ENCODE peak calls at places on chromosomes 7 and 10, in ten cellular contexts. A is stimulated activated CD4-positive, alpha-beta T cell treated with anti-CD3 and anti-CD28 coated beads, Interleukin-2, amount 100 ng/mL, for 48 hours; G is lung; Z is CD4-positive, alpha-beta T cell; R is fibroblast of the aortic adventitia; Q is iPS DF 19.7; M is NCI-H748 treated with DMSO at 0.1 percent for 48 hours; B is suprapubic skin; T is IMR-90; E is upper lobe of right lung. J is an unnamed sample.

GRCh38 chr10:11142809-11143208 is 125.1 kb downstream of the CELF2 start:
- DNase-seq in A (no peak), G (no peak), Z (no peak), R (no peak), Q (no peak), M (no peak), B (no peak), T (no peak), E (no peak), J (no peak)

GRCh38 chr7:67913604-67914003 is 917.0 kb downstream of the TYW1 start:
- DNase-seq in A (no peak), G (no peak), Z (no peak), R (no peak), Q (no peak), M (no peak), B (no peak), T (no peak), E (no peak), J (no peak)

GRCh38 chr7:110943686-110944350 is 147.1 kb upstream of the LRRN3 start:
- DNase-seq in A (no peak), G (no peak), Z (no peak), R (no peak), Q (no peak), M (no peak), B (no peak), T (peak), E (no peak), J (no peak)

GRCh38 chr10:71076473-71077142 is 135.8 kb upstream of the UNC5B start:
- DNase-seq in A (no peak), G (no peak), Z (no peak), R (no peak), Q (no peak), M (peak), B (peak), T (no peak), E (no peak), J (no peak)

GRCh38 chr7:74126220-74126880 is 42.7 kb downstream of the LIMK1 start:
- DNase-seq in A (no peak), G (no peak), Z (no peak), R (no peak), Q (no peak), M (no peak), B (no peak), T (no peak), E (no peak), J (no peak)

GRCh38 chr7:66167773-66168367 is 37.3 kb upstream of the TPST1 start:
- DNase-seq in A (no peak), G (no peak), Z (no peak), R (peak), Q (no peak), M (peak), B (no peak), T (peak), E (no peak), J (no peak)

GRCh38 chr10:119652361-119652760 is 1.2 kb downstream of the BAG3 start:
- DNase-seq in A (no peak), G (no peak), Z (no peak), R (peak), Q (no peak), M (no peak), B (no peak), T (peak), E (no peak), J (no peak)

GRCh38 chr10:118991326-118991725 is 38.2 kb upstream of the NANOS1 start:
- DNase-seq in A (no peak), G (no peak), Z (no peak), R (no peak), Q (no peak), M (peak), B (no peak), T (no peak), E (no peak), J (no peak)

GRCh38 chr7:37270109-37270508 is 178.6 kb downstream of the ELMO1 start:
- DNase-seq in A (no peak), G (no peak), Z (no peak), R (no peak), Q (no peak), M (no peak), B (no peak), T (no peak), E (no peak), J (no peak)

J was measured in cardiac septum.